ENCODE peak calls at places on chromosomes 3 and 15, in six cellular contexts. D is choroid plexus epithelial cell, M is ovary, L is psoas muscle, K is WERI-Rb-1, C is Peyer's patch. V is an unnamed sample.

GRCh38 chr3:14889943-14890342 is 57.4 kb upstream of the NR2C2 start:
- DNase-seq in K (no peak), L (no peak), D (no peak), M (no peak), C (no peak), V (no peak)

GRCh38 chr3:95883801-95884200 is 930.6 kb upstream of the EPHA6 start:
- DNase-seq in C (no peak), K (no peak), L (no peak), M (no peak), D (no peak), V (no peak)

GRCh38 chr3:59425942-59426341 is 376.1 kb upstream of the CFAP20DC start:
- DNase-seq in D (no peak), C (no peak), M (no peak), K (no peak), L (no peak), V (no peak)

GRCh38 chr3:135752851-135753250 is 212.7 kb upstream of the PPP2R3A start:
- DNase-seq in K (no peak), C (no peak), M (no peak), D (no peak), L (no peak), V (peak; percentile 42)

GRCh38 chr3:37935756-37936666 is 54.6 kb upstream of the VILL start:
- DNase-seq in K (no peak), L (no peak), D (peak; percentile 98), M (no peak), C (no peak), V (no peak)

GRCh38 chr3:64741344-64741743 is 53.5 kb upstream of the ADAMTS9 start:
- DNase-seq in D (peak; percentile 94), C (peak; percentile 51), K (no peak), L (peak; percentile 61), M (peak; percentile 48), V (no peak)

GRCh38 chr3:14461748-14462324 is 59.4 kb downstream of the SLC6A6 start:
- DNase-seq in M (no peak), K (peak; percentile 82), C (peak; percentile 72), L (no peak), D (peak; percentile 85), V (no peak)

GRCh38 chr3:142943349-142943748 is 20.1 kb downstream of the PAQR9 start:
- DNase-seq in M (no peak), L (no peak), K (no peak), D (no peak), C (no peak), V (no peak)

GRCh38 chr3:169172535-169172934 is 491.0 kb downstream of the MECOM start:
- DNase-seq in M (no peak), K (no peak), D (no peak), L (no peak), C (no peak), V (no peak)

GRCh38 chr15:65655457-65655856 is 33.7 kb downstream of the SLC24A1 start:
- DNase-seq in K (no peak), C (no peak), M (no peak), D (no peak), L (no peak), V (no peak)

GRCh38 chr15:42461261-42461660 is 29.7 kb downstream of the ZNF106 start:
- DNase-seq in L (no peak), K (no peak), C (no peak), D (no peak), M (no peak), V (no peak)

GRCh38 chr3:120420855-120421570 is 29.8 kb downstream of the FSTL1 start:
- DNase-seq in D (peak; percentile 43), M (no peak), C (no peak), L (no peak), K (no peak), V (no peak)

GRCh38 chr15:80854104-80854503 is 74.9 kb downstream of the CEMIP start:
- DNase-seq in C (no peak), K (no peak), M (peak; percentile 75), D (no peak), L (no peak), V (no peak)

GRCh38 chr3:109685084-109686079 is 348.0 kb upstream of the DPPA4 start:
- DNase-seq in D (peak; percentile 99), K (no peak), M (no peak), C (peak; percentile 48), L (peak; percentile 73), V (no peak)

GRCh38 chr3:87503901-87504498 is 227.6 kb upstream of the POU1F1 start:
- DNase-seq in D (peak; percentile 87), M (no peak), C (peak; percentile 61), L (no peak), K (peak; percentile 27), V (no peak)

GRCh38 chr3:183189641-183190040 is 27.1 kb upstream of the LAMP3 start:
- DNase-seq in M (no peak), K (no peak), L (no peak), C (no peak), D (no peak), V (no peak)

GRCh38 chr3:187227658-187228258 is 30.5 kb downstream of the RTP1 start:
- DNase-seq in C (no peak), L (no peak), D (peak; percentile 84), M (no peak), K (no peak), V (no peak)

GRCh38 chr3:18428036-18428435 is 2.9 kb upstream of the SATB1 start:
- DNase-seq in L (no peak), K (no peak), M (no peak), C (no peak), D (no peak), V (no peak)

GRCh38 chr3:52848617-52849016 is 13.8 kb upstream of the MUSTN1 start:
- DNase-seq in L (peak; percentile 78), M (no peak), K (no peak), C (no peak), D (peak; percentile 91), V (no peak)

GRCh38 chr3:185552358-185552877 is at the start of gene LIPH:
- DNase-seq in C (peak; percentile 76), L (no peak), D (peak; percentile 51), M (no peak), K (peak; percentile 41), V (no peak)

GRCh38 chr3:177563381-177563780 is 366.1 kb upstream of the TBL1XR1 start:
- DNase-seq in K (no peak), L (no peak), M (no peak), D (peak; percentile 78), C (no peak), V (no peak)

GRCh38 chr3:41118461-41119385 is 80.6 kb upstream of the CTNNB1 start:
- DNase-seq in M (no peak), C (peak; percentile 79), K (no peak), D (peak; percentile 22), L (no peak), V (no peak)

GRCh38 chr3:89405145-89405544 is 297.7 kb downstream of the EPHA3 start:
- DNase-seq in C (no peak), K (no peak), M (no peak), L (no peak), D (peak; percentile 8), V (no peak)

DNA sequence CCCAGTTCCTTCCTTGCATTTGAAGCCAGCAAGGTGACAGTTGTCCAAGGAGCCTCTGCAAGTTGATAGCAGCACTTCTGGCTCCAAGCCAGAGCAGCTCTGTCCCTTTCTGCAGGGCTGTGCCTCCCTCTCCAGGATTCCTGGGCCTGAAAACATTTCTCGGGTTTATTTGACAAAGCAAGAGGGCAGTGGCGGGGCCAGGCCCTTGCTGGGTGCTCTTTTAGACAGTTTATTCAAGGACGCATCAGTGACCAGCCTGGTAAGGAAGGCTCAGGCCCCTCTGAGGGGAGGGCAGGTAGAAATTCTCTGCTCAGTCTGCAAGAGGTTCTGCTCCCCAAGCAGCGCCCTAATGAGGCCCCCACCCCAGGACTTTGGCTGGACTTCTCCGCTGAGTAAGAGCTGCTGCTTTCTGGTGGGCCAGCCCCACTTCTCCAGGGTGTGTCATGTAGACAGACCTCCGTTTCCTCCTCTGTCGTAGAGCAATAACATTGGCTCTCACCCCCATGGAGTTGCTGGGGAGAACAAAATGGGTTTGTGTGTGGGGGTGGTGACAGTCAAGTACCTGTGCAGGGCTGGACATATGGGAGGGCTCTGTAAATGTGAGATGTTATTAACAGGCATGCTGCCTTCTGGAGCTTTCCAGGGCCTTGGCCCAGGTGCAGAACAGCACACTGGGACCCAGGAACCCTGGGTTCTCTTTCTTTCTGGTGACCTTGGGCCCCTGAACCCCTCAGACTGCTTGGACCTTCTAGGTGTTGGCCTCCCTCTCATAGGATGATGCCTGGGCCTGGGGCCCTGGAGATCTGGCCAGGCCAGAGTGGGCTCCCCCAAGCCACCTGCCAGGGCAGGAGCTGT is 146.2 kb upstream of the TLE3 start:
- DNase-seq in C (peak; percentile 45), M (no peak), K (no peak), D (no peak), L (no peak), V (no peak)
- TF ChIP-seq CTCF in C (no peak), M (no peak), K (no peak), D (no peak), L (no peak), V (no peak)

GRCh38 chr3:108189477-108189876 is 32.7 kb downstream of the IFT57 start:
- DNase-seq in K (no peak), L (no peak), D (no peak), M (no peak), C (no peak), V (no peak)
- TF ChIP-seq CTCF in K (no peak), L (no peak), D (no peak), M (no peak), C (no peak), V (peak; percentile 23)

DNA sequence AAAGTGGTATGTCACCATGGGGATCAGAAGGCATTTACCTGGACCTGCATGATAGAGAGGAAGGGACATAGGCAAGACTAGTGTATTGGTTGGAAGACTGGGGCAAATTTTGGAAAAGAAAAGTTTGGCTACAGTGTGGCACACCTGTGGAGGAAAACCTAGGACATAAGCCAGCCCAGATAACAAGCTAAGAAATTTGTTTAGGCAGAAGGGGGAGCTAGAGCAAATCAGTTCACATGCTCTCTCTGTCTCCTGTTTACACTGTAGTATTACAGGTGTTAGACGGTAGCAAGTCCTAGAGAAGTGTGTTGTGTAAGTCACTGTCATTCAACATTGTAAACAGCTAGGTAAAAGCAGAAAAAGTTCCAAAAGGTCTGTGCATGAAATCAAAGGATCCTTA is 11.9 kb upstream of the ALDH1A2 start:
- DNase-seq in M (no peak), K (no peak), L (no peak), C (no peak), D (peak; percentile 34), V (no peak)
- TF ChIP-seq CTCF in M (no peak), K (peak; percentile 57), L (no peak), C (peak; percentile 20), D (peak; percentile 50), V (peak; percentile 42)

GRCh38 chr15:70604671-70605070 is 158.7 kb downstream of the UACA start:
- DNase-seq in D (peak; percentile 57), K (no peak), L (no peak), M (peak; percentile 41), C (no peak), V (no peak)
- TF ChIP-seq CTCF in D (peak; percentile 43), K (no peak), L (no peak), M (no peak), C (no peak), V (no peak)

DNA sequence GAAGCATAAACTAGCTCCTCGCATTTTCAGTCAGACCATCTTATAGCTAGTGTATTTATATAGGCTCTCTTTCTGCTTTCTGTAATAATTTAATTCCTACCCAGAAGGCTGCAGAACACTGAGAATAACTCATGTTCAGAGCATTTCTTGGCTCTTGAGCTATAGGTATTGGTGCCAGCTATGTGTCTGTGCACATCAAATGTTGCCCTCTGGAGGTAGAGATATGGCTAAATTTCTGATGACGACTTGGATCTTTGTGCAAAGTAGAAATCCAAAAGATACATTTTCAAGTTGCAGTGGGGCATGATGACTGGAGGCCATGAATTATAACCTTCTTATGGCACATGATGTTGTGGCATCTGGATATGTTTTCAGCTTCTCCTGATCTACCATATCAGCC is 336.2 kb upstream of the TPM1 start:
- DNase-seq in D (peak; percentile 3), C (no peak), M (no peak), K (no peak), L (no peak), V (no peak)
- TF ChIP-seq CTCF in D (no peak), C (no peak), M (no peak), K (peak; percentile 10), L (no peak), V (no peak)

GRCh38 chr15:28901987-28902745 is 16.4 kb downstream of the APBA2 start:
- DNase-seq in M (no peak), L (no peak), K (peak; percentile 40), D (no peak), C (no peak), V (no peak)
- TF ChIP-seq CTCF in M (no peak), L (no peak), K (peak; percentile 51), D (peak; percentile 38), C (no peak), V (peak; percentile 12)

V was measured in progenitor cell of endocrine pancreas.